ENCODE peak calls at places on chromosomes 5 and 9, in eight cellular contexts. X is GM03348; B is tibial nerve; T is RWPE1; N is AG09309; Z is cardiac septum; O is choroid plexus epithelial cell; K is stimulated activated CD8-positive, alpha-beta memory T cell treated with anti-CD3 and anti-CD28 coated beads, Interleukin-2, amount 100 ng/mL, for 48 hours. Q is an unnamed sample.

GRCh38 chr5:177495243-177496060 is 2.0 kb downstream of the PDLIM7 start:
- DNase-seq in X (peak), B (peak), T (no peak), N (peak), Z (peak), O (peak), K (no peak), Q (peak)

GRCh38 chr5:74877624-74878304 is 11.6 kb upstream of the FAM169A start:
- DNase-seq in X (no peak), B (no peak), T (no peak), N (no peak), Z (no peak), O (no peak), K (no peak), Q (no peak)

GRCh38 chr9:133991211-133991921 is 758 bp downstream of the VAV2 start:
- DNase-seq in X (peak), B (no peak), T (peak), N (no peak), Z (no peak), O (peak), K (no peak), Q (peak)

GRCh38 chr5:53425598-53426516 is 54.6 kb upstream of the FST start:
- DNase-seq in X (no peak), B (peak), T (peak), N (no peak), Z (no peak), O (no peak), K (no peak), Q (no peak)

GRCh38 chr5:160467555-160468418 is 46.1 kb downstream of the PTTG1 start:
- DNase-seq in X (peak), B (peak), T (no peak), N (no peak), Z (peak), O (peak), K (peak), Q (peak)

GRCh38 chr5:55172051-55172899 is 702 bp downstream of the CDC20B start:
- DNase-seq in X (peak), B (peak), T (peak), N (no peak), Z (no peak), O (peak), K (peak), Q (no peak)

GRCh38 chr9:107108367-107108766 is 174.7 kb upstream of the RAD23B start:
- DNase-seq in X (no peak), B (no peak), T (no peak), N (no peak), Z (no peak), O (no peak), K (no peak), Q (no peak)

GRCh38 chr5:173895766-173896165 is 7.6 kb downstream of the CPEB4 start:
- DNase-seq in X (no peak), B (no peak), T (no peak), N (no peak), Z (no peak), O (no peak), K (no peak), Q (no peak)

GRCh38 chr5:10355071-10355889 is 1.8 kb downstream of the MARCHF6 start:
- DNase-seq in X (no peak), B (no peak), T (no peak), N (no peak), Z (no peak), O (peak), K (no peak), Q (no peak)

GRCh38 chr5:160092519-160092918 is 26.7 kb downstream of the PWWP2A start:
- DNase-seq in X (no peak), B (no peak), T (no peak), N (no peak), Z (no peak), O (no peak), K (no peak), Q (no peak)

GRCh38 chr9:4984171-4984570 is 901 bp upstream of the JAK2 start:
- DNase-seq in X (no peak), B (peak), T (no peak), N (no peak), Z (no peak), O (no peak), K (no peak), Q (no peak)

GRCh38 chr5:143051244-143052058 is 281.3 kb downstream of the ARHGAP26 start:
- DNase-seq in X (peak), B (peak), T (peak), N (peak), Z (no peak), O (peak), K (no peak), Q (no peak)

GRCh38 chr5:72234265-72234700 is 85.8 kb downstream of the MRPS27 start:
- DNase-seq in X (peak), B (no peak), T (peak), N (no peak), Z (no peak), O (peak), K (no peak), Q (no peak)

GRCh38 chr9:121741198-121741918 is 89.9 kb downstream of the DAB2IP start:
- DNase-seq in X (no peak), B (no peak), T (no peak), N (no peak), Z (no peak), O (no peak), K (no peak), Q (no peak)